ENCODE peak calls at places on chromosomes 16 and 17, in four cellular contexts. T is small intestine; E is activated CD4-positive, alpha-beta T cell treated with anti-CD3 and anti-CD28 coated beads, Interleukin-2, amount 10 ng/mL, durations not matched to agents 7 days and 5 days; S is hepatic stellate cell. J is an unnamed sample.

GRCh38 chr16:73060216-73060615 is 12.3 kb upstream of the ZFHX3 start:
- DNase-seq in T (no peak), E (no peak), S (no peak), J (no peak)

GRCh38 chr17:57925361-57925990 is 29.7 kb downstream of the CUEDC1 start:
- DNase-seq in T (no peak), E (no peak), S (no peak), J (no peak)

GRCh38 chr16:4092547-4093265 is 23.5 kb downstream of the ADCY9 start:
- DNase-seq in T (no peak), E (no peak), S (no peak), J (no peak)

GRCh38 chr17:72370819-72371218 is 250.0 kb downstream of the SOX9 start:
- DNase-seq in T (no peak), E (no peak), S (peak; percentile 65), J (no peak)

GRCh38 chr17:78365561-78366108 is 5.8 kb upstream of the SOCS3 start:
- DNase-seq in T (no peak), E (no peak), S (peak; percentile 53), J (no peak)

GRCh38 chr16:87166321-87166720 is 150.9 kb downstream of the C16orf95 start:
- DNase-seq in T (no peak), E (no peak), S (no peak), J (no peak)

GRCh38 chr17:81519284-81520020 is 6.9 kb upstream of the ACTG1 start:
- DNase-seq in T (peak; percentile 78), E (peak; percentile 58), S (no peak), J (peak; percentile 68)

GRCh38 chr17:14942511-14943185 is 322.5 kb downstream of the PMP22 start:
- DNase-seq in T (no peak), E (no peak), S (no peak), J (no peak)

GRCh38 chr17:45869676-45870341 is 24.5 kb upstream of the MAPT start:
- DNase-seq in T (no peak), E (no peak), S (no peak), J (no peak)

J was measured in activated CD8-positive, alpha-beta T cell treated with anti-CD3 and anti-CD28 coated beads, Interleukin-2, amount 10 ng/mL, durations not matched to agents 7 days and 5 days.